ENCODE peak calls at places on chromosomes 7 and 10, in four cellular contexts. W, E, D and T are unnamed samples.

GRCh38 chr7:135158874-135159273 is 11.0 kb downstream of the TMEM140 start:
- DNase-seq in W (no peak), E (no peak), D (no peak), T (no peak)

GRCh38 chr7:50667789-50668226 is 102.6 kb upstream of the DDC start:
- DNase-seq in W (no peak), E (no peak), D (peak; percentile 50), T (no peak)

GRCh38 chr10:44316187-44316921 is 68.5 kb downstream of the CXCL12 start:
- DNase-seq in W (no peak), E (no peak), D (no peak), T (no peak)

GRCh38 chr10:31134303-31134928 is 102.8 kb upstream of the ZNF438 start:
- DNase-seq in W (peak; percentile 75), E (no peak), D (no peak), T (peak; percentile 20)

GRCh38 chr10:5479481-5480161 is 19.7 kb downstream of the CALML5 start:
- DNase-seq in W (no peak), E (no peak), D (no peak), T (no peak)

GRCh38 chr10:46549171-46550075 is 7.0 kb downstream of the GPRIN2 start:
- DNase-seq in W (no peak), E (no peak), D (peak; percentile 21), T (no peak)

GRCh38 chr7:22147113-22147512 is 201.4 kb upstream of the CDCA7L start:
- DNase-seq in W (peak; percentile 42), E (no peak), D (no peak), T (no peak)

GRCh38 chr7:73899731-73900142 is 38.8 kb downstream of the TMEM270 start:
- DNase-seq in W (peak; percentile 95), E (no peak), D (no peak), T (no peak)

GRCh38 chr7:26910221-26910620 is 45.8 kb upstream of the SKAP2 start:
- DNase-seq in W (peak; percentile 90), E (no peak), D (no peak), T (no peak)